ENCODE peak calls at places on chromosomes 2 and 18, in eight cellular contexts. R is Ammon's horn; E is CD4-positive, alpha-beta T cell; C is activated gamma-delta T cell treated with anti-CD3 and anti-CD28 coated beads, Interleukin-2, amount 50 U/mL, for 16 hours; Q is CD14-positive monocyte; G is activated T-cell treated with anti-CD3 and anti-CD28 coated beads, Interleukin-2, amount 50 U/mL, for 1 hour; K is T-helper 2 cell; Y is germinal center. B is an unnamed sample.

GRCh38 chr2:182616471-182617393 is 99.3 kb upstream of the DNAJC10 start:
- DNase-seq in R (no peak), G (no peak), C (no peak), Y (no peak), K (no peak), Q (no peak), E (no peak), B (no peak)

GRCh38 chr2:64623232-64623879 is 30.4 kb downstream of the SERTAD2 start:
- DNase-seq in R (no peak), G (no peak), Q (no peak), Y (no peak), E (no peak), K (no peak), C (no peak), B (no peak)

GRCh38 chr2:64179582-64180321 is 35.5 kb upstream of the PELI1 start:
- DNase-seq in E (no peak), Y (no peak), G (no peak), C (no peak), K (no peak), R (no peak), Q (no peak), B (no peak)

GRCh38 chr2:174693344-174693743 is 70.9 kb downstream of the CHRNA1 start:
- DNase-seq in G (no peak), K (no peak), Y (no peak), Q (no peak), C (no peak), E (no peak), R (no peak), B (no peak)

GRCh38 chr2:103656558-103656957 is 894.7 kb downstream of the TMEM182 start:
- DNase-seq in E (no peak), R (no peak), Y (no peak), K (no peak), C (no peak), G (no peak), Q (no peak), B (no peak)

GRCh38 chr18:78814321-78814720 is 165.3 kb upstream of the SALL3 start:
- DNase-seq in Y (no peak), E (no peak), Q (no peak), G (no peak), R (no peak), K (no peak), C (no peak), B (no peak)

GRCh38 chr18:6022840-6023239 is 127.5 kb upstream of the TMEM200C start:
- DNase-seq in G (no peak), E (no peak), R (no peak), C (no peak), K (no peak), Q (no peak), Y (no peak), B (no peak)

GRCh38 chr2:28387082-28387960 is 5.3 kb upstream of the FOSL2 start:
- DNase-seq in E (no peak), Q (no peak), C (no peak), G (no peak), Y (no peak), R (no peak), K (no peak), B (no peak)

GRCh38 chr18:22167471-22168151 is 1.8 kb upstream of the GATA6 start:
- DNase-seq in C (no peak), Y (no peak), G (no peak), R (no peak), K (no peak), E (no peak), Q (no peak), B (no peak)

GRCh38 chr18:58249677-58250076 is 205.7 kb downstream of the NEDD4L start:
- DNase-seq in G (no peak), R (no peak), C (no peak), Y (no peak), Q (no peak), E (no peak), K (no peak), B (no peak)

GRCh38 chr2:209974566-209974965 is 27.9 kb upstream of the RPE start:
- DNase-seq in Q (no peak), E (no peak), R (no peak), C (no peak), G (no peak), Y (no peak), K (no peak), B (no peak)

GRCh38 chr18:56574827-56575226 is 63.6 kb downstream of the TXNL1 start:
- DNase-seq in G (no peak), E (no peak), K (no peak), R (no peak), C (no peak), Q (no peak), Y (no peak), B (no peak)

GRCh38 chr2:69138793-69139510 is 126.0 kb downstream of the ANTXR1 start:
- DNase-seq in R (no peak), E (no peak), K (no peak), Y (no peak), G (no peak), C (no peak), Q (no peak), B (no peak)

GRCh38 chr2:237629739-237630138 is 2.4 kb downstream of the LRRFIP1 start:
- DNase-seq in E (no peak), Y (no peak), G (no peak), R (no peak), C (no peak), Q (no peak), K (no peak), B (no peak)

GRCh38 chr2:148817210-148817708 is 57.8 kb upstream of the KIF5C start:
- DNase-seq in Y (no peak), C (no peak), K (no peak), G (no peak), R (peak), Q (no peak), E (no peak), B (no peak)

GRCh38 chr2:68318686-68319396 is 908 bp downstream of the CNRIP1 start:
- DNase-seq in C (no peak), R (peak), Y (no peak), G (no peak), Q (no peak), E (no peak), K (no peak), B (no peak)

GRCh38 chr18:54358495-54358793 is 738 bp downstream of the C18orf54 start:
- DNase-seq in R (no peak), G (no peak), C (no peak), E (no peak), Y (no peak), K (no peak), Q (peak), B (no peak)

GRCh38 chr18:48007955-48008701 is 77.7 kb upstream of the SMAD2 start:
- DNase-seq in G (peak), Y (peak), E (peak), C (peak), R (peak), K (peak), Q (no peak), B (peak)

GRCh38 chr2:3037196-3038194 is 340.1 kb downstream of the EIPR1 start:
- DNase-seq in G (no peak), R (no peak), E (no peak), Q (no peak), C (no peak), K (no peak), Y (no peak), B (peak)

GRCh38 chr18:36593001-36593400 is 235.8 kb downstream of the TPGS2 start:
- DNase-seq in R (no peak), E (no peak), C (no peak), Q (no peak), K (no peak), G (no peak), Y (no peak), B (no peak)

GRCh38 chr18:22348521-22349316 is 69.0 kb downstream of the CTAGE1 start:
- DNase-seq in G (peak), R (no peak), Y (no peak), E (no peak), Q (no peak), K (no peak), C (no peak), B (no peak)

GRCh38 chr2:45960057-45960863 is 308.8 kb downstream of the PRKCE start:
- DNase-seq in Q (no peak), K (no peak), G (no peak), Y (no peak), E (no peak), C (no peak), R (no peak), B (no peak)

GRCh38 chr2:4324531-4324930 is 621.2 kb downstream of the DCDC2C start:
- DNase-seq in K (no peak), Q (no peak), Y (no peak), C (no peak), R (no peak), E (no peak), G (no peak), B (no peak)

GRCh38 chr2:45190481-45190880 is 181.2 kb upstream of the SIX2 start:
- DNase-seq in Q (no peak), Y (no peak), K (no peak), G (no peak), E (no peak), R (no peak), C (no peak), B (no peak)

GRCh38 chr2:232332940-232333259 is 45.7 kb upstream of the ALPP start:
- DNase-seq in E (no peak), Y (no peak), C (no peak), Q (no peak), K (no peak), R (no peak), G (no peak), B (no peak)

GRCh38 chr2:204842731-204843490 is 297.6 kb downstream of the PARD3B start:
- DNase-seq in Q (no peak), Y (no peak), G (no peak), R (peak), E (no peak), C (no peak), K (no peak), B (no peak)

GRCh38 chr2:12502759-12503158 is 214.0 kb upstream of the TRIB2 start:
- DNase-seq in K (peak), C (peak), E (no peak), G (no peak), Y (no peak), R (no peak), Q (no peak), B (no peak)

GRCh38 chr2:101848790-101849410 is 142.9 kb upstream of the IL1R2 start:
- DNase-seq in R (no peak), E (no peak), K (no peak), Q (no peak), C (no peak), Y (no peak), G (no peak), B (no peak)

GRCh38 chr2:106097370-106098000 is 96.6 kb downstream of the UXS1 start:
- DNase-seq in C (no peak), Y (no peak), K (no peak), E (no peak), G (peak), R (no peak), Q (no peak), B (peak)

GRCh38 chr2:173969886-173970285 is 4.7 kb upstream of the SP3 start:
- DNase-seq in Y (no peak), C (no peak), E (no peak), G (no peak), K (no peak), Q (no peak), R (no peak), B (no peak)

GRCh38 chr18:5058768-5059539 is 138.1 kb downstream of the AKAIN1 start:
- DNase-seq in K (peak), Q (peak), Y (no peak), R (no peak), C (peak), G (peak), E (peak), B (no peak)

GRCh38 chr18:59514193-59514592 is 155.1 kb upstream of the LMAN1 start:
- DNase-seq in Q (no peak), Y (no peak), K (no peak), C (no peak), R (peak), E (no peak), G (no peak), B (no peak)

GRCh38 chr2:185978634-185979405 is 240.2 kb downstream of the FSIP2 start:
- DNase-seq in Y (no peak), R (no peak), Q (no peak), K (no peak), C (no peak), E (no peak), G (no peak), B (no peak)

GRCh38 chr2:219261024-219261855 is 7.5 kb upstream of the TUBA4A start:
- DNase-seq in K (no peak), E (no peak), G (no peak), R (no peak), Y (no peak), Q (no peak), C (no peak), B (no peak)

GRCh38 chr2:189261431-189261841 is 81.9 kb upstream of the COL5A2 start:
- DNase-seq in Q (no peak), Y (no peak), E (no peak), C (no peak), G (no peak), K (peak), R (no peak), B (no peak)

GRCh38 chr2:30666307-30666874 is 140.9 kb downstream of the CAPN13 start:
- DNase-seq in R (no peak), Y (no peak), Q (no peak), K (no peak), E (no peak), G (no peak), C (no peak), B (peak)

B was measured in stimulated activated effector memory CD8-positive, alpha-beta T cell treated with anti-CD3 and anti-CD28 coated beads, Interleukin-12 subunit alpha, Interleukin-12 subunit beta, amount 100 ng/mL, for 72 hours.